ENCODE peak calls at places on chromosomes 1 and 21, in seven cellular contexts. T is mesendoderm, M is H9, Z is mesenchymal stem cell, F is neuronal stem cell, H is H1, N is trophoblast cell. A is an unnamed sample.

GRCh38 chr1:79568411-79568810 is 561.9 kb upstream of the ADGRL4 start:
- DNase-seq in M (no peak), H (no peak), Z (peak), N (no peak), T (no peak), F (no peak), A (peak)

GRCh38 chr1:167518331-167518700 is at the start of gene CD247:
- DNase-seq in M (no peak), F (no peak), H (no peak), T (no peak), N (no peak), Z (no peak), A (no peak)

GRCh38 chr1:155962599-155963211 is 15.6 kb downstream of the ARHGEF2 start:
- DNase-seq in F (no peak), T (no peak), M (no peak), Z (no peak), H (no peak), N (no peak), A (no peak)

GRCh38 chr21:45132841-45133573 is 58.6 kb downstream of the ADARB1 start:
- DNase-seq in H (no peak), Z (no peak), F (no peak), N (no peak), T (no peak), M (no peak), A (no peak)

GRCh38 chr21:29316806-29317205 is 18.1 kb downstream of the BACH1 start:
- DNase-seq in F (no peak), N (no peak), T (no peak), Z (no peak), H (no peak), M (no peak), A (no peak)

GRCh38 chr1:196355206-196355786 is 252.9 kb downstream of the KCNT2 start:
- DNase-seq in Z (peak), T (peak), F (no peak), M (no peak), N (no peak), H (no peak), A (peak)

GRCh38 chr21:25563399-25564116 is 43.7 kb downstream of the MRPL39 start:
- DNase-seq in M (no peak), H (no peak), T (no peak), Z (peak), F (no peak), N (no peak), A (no peak)

GRCh38 chr1:222582099-222582774 is 7.5 kb downstream of the TAF1A start:
- DNase-seq in H (no peak), N (peak), Z (no peak), T (peak), F (no peak), M (no peak), A (peak)

GRCh38 chr1:45926302-45926701 is 122.9 kb downstream of the MAST2 start:
- DNase-seq in T (peak), H (no peak), Z (no peak), F (no peak), M (no peak), N (no peak), A (no peak)

GRCh38 chr1:160949881-160950280 is 4.7 kb downstream of the ITLN2 start:
- DNase-seq in H (no peak), F (no peak), M (no peak), N (no peak), Z (peak), T (no peak), A (no peak)

GRCh38 chr1:159429074-159429861 is 2.7 kb upstream of the OR10J4 start:
- DNase-seq in Z (no peak), M (no peak), H (no peak), N (peak), T (peak), F (no peak), A (peak)

GRCh38 chr1:28144203-28145135 is 32.0 kb downstream of the PTAFR start:
- DNase-seq in Z (peak), N (peak), F (no peak), T (peak), M (no peak), H (no peak), A (peak)

GRCh38 chr1:11434506-11434905 is 44.4 kb upstream of the DISP3 start:
- DNase-seq in N (no peak), F (no peak), T (no peak), H (no peak), Z (no peak), M (no peak), A (no peak)

GRCh38 chr1:11967028-11967547 is 13.2 kb upstream of the MFN2 start:
- DNase-seq in N (peak), F (peak), M (peak), H (peak), T (peak), Z (peak), A (no peak)

GRCh38 chr1:174040387-174040786 is 18.2 kb upstream of the RC3H1 start:
- DNase-seq in F (no peak), N (no peak), M (no peak), T (no peak), Z (peak), H (no peak), A (peak)

GRCh38 chr1:108565081-108565480 is 5.2 kb downstream of the EEIG2 start:
- DNase-seq in Z (no peak), N (no peak), F (no peak), H (no peak), T (no peak), M (no peak), A (no peak)

GRCh38 chr1:19348441-19349198 is 36.5 kb downstream of the SLC66A1 start:
- DNase-seq in N (no peak), T (no peak), F (no peak), H (no peak), M (no peak), Z (no peak), A (no peak)

GRCh38 chr1:167854184-167854583 is 59.8 kb downstream of the ADCY10 start:
- DNase-seq in M (no peak), N (peak), F (no peak), T (no peak), H (no peak), Z (no peak), A (no peak)

GRCh38 chr1:246815693-246816270 is 91.6 kb downstream of the SCCPDH start:
- DNase-seq in H (no peak), N (no peak), T (no peak), F (no peak), Z (no peak), M (no peak), A (no peak)

GRCh38 chr1:209875510-209875909 is 47.7 kb downstream of the UTP25 start:
- DNase-seq in M (peak), H (no peak), N (no peak), T (peak), F (peak), Z (peak), A (peak)

GRCh38 chr1:25616080-25616931 is at the start of gene MAN1C1:
- DNase-seq in N (peak), F (peak), H (peak), M (peak), T (peak), Z (peak), A (peak)

GRCh38 chr1:39164256-39164655 is 40.2 kb upstream of the MACF1 start:
- DNase-seq in M (no peak), N (no peak), H (no peak), F (no peak), Z (peak), T (no peak), A (no peak)

GRCh38 chr1:3677411-3677944 is 25.2 kb downstream of the TP73 start:
- DNase-seq in Z (no peak), M (no peak), T (no peak), F (no peak), N (no peak), H (no peak), A (no peak)

GRCh38 chr1:64112281-64112680 is 91.1 kb upstream of the UBE2U start:
- DNase-seq in F (no peak), H (no peak), Z (peak), M (no peak), N (peak), T (no peak), A (peak)

GRCh38 chr1:84960371-84960770 is 36.5 kb downstream of the MCOLN2 start:
- DNase-seq in N (peak), F (no peak), Z (peak), T (peak), H (no peak), M (no peak), A (peak)

GRCh38 chr1:115324649-115325420 is 13.2 kb downstream of the NGF start:
- DNase-seq in Z (no peak), T (no peak), H (no peak), F (no peak), N (no peak), M (no peak), A (no peak)
- H3K18ac ChIP-seq in Z (no peak), T (no peak), H (no peak), F (no peak), N (no peak), M (no peak), A (no peak)

GRCh38 chr1:30550365-30551220 is 172.8 kb downstream of the MATN1 start:
- DNase-seq in H (no peak), T (no peak), Z (no peak), F (no peak), N (no peak), M (no peak), A (no peak)
- H2AK5ac ChIP-seq in H (no peak), T (no peak), Z (no peak), F (no peak), N (no peak), M (no peak), A (no peak)

DNA sequence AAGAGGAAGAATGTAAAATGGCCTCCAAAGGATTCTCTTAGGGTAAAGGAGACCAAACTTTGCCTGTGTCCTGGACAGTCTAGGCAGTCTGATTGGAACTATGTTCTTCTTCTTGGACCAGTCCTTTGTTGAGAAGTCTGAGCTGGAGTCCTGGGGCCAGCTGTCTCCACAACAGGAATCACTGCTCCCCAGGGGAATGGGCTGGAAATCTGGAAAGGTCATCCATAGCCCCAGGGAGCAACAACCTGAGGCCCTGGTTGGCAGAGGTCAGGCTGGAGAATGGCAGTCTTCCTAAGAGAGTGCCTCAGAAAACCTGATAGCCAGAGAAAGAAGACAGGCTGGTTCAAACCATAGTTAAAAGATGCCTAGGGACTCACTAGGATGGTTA is 68.7 kb downstream of the PLXNA2 start:
- DNase-seq in N (no peak), H (no peak), T (no peak), F (no peak), M (no peak), Z (no peak), A (no peak)
- H4K8ac ChIP-seq in N (no peak), H (no peak), T (no peak), F (no peak), M (no peak), Z (peak), A (no peak)

GRCh38 chr1:205211839-205212241 is 338 bp upstream of the DSTYK start:
- DNase-seq in T (no peak), N (no peak), Z (no peak), F (no peak), H (no peak), M (no peak), A (no peak)

GRCh38 chr1:205216588-205216987 is 5.1 kb upstream of the DSTYK start:
- DNase-seq in T (no peak), M (peak), F (no peak), N (no peak), H (no peak), Z (no peak), A (no peak)

GRCh38 chr1:205214756-205215155 is 3.3 kb upstream of the DSTYK start:
- DNase-seq in Z (no peak), H (no peak), M (no peak), T (no peak), N (no peak), F (no peak), A (no peak)

GRCh38 chr1:205220421-205220820 is 7.3 kb upstream of the TMCC2 start:
- DNase-seq in H (no peak), T (no peak), Z (no peak), F (no peak), N (no peak), M (no peak), A (no peak)

DNA sequence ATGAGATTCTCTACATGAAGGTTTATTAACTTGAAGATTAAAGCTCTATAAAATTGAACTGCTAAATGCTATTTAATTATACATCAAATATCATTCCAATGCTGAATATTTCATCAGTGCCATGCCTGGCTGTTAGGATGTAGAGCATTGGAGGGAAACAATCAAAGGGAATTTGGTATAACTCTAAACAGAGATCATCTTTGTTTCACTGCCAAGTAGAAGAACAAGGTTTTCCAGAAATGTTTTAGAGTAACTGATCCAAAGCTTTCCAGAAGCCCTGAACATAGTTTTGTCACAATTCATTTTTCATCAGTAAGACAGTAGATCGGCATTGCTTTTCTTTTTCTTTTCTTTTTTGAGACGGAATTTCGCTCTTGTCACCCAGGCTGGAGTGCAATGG is 5.9 kb upstream of the DSTYK start:
- DNase-seq in M (no peak), Z (no peak), T (no peak), H (no peak), F (no peak), N (no peak), A (no peak)
- H3K18ac ChIP-seq in M (no peak), Z (no peak), T (no peak), H (no peak), F (no peak), N (no peak), A (no peak)

DNA sequence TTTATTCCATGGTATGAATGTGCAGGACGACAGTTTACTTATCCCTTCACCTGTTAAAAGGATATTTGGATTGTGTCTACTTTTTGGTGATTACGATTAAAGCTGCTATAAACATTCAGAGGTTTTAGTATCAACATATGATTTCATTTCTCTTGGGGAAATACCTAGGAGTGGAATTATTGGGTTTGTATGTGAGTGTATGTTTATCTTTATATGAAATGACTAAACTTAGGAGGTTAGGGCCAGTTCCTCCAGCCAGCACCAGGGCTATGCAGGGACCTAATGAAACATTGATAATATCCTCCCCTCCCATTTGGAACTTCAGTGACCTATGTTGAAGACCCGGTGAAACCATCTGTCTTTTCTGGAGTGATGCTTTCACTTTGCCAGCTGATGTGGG is 13.8 kb downstream of the TMEM51 start:
- DNase-seq in Z (peak), N (no peak), H (no peak), T (no peak), M (no peak), F (no peak), A (peak)
- H2AK5ac ChIP-seq in Z (peak), N (no peak), H (no peak), T (no peak), M (no peak), F (no peak), A (peak)

GRCh38 chr21:42648606-42649005 is 4.8 kb upstream of the PDE9A start:
- DNase-seq in H (no peak), M (no peak), Z (no peak), N (no peak), T (no peak), F (no peak), A (no peak)
- H4K8ac ChIP-seq in H (no peak), M (no peak), Z (no peak), N (no peak), T (no peak), F (no peak), A (no peak)

GRCh38 chr21:21385404-21385803 is 387.2 kb downstream of the NCAM2 start:
- DNase-seq in N (no peak), T (no peak), F (no peak), Z (no peak), M (no peak), H (no peak), A (no peak)
- H3K18ac ChIP-seq in N (no peak), T (no peak), F (no peak), Z (no peak), M (no peak), H (no peak), A (no peak)

A was measured in IMR-90.